ENCODE peak calls at places on chromosomes 4 and X, in six cellular contexts. One of them, this sample, is unnamed.

GRCh38 chr4:100977746-100978397 is 369.5 kb downstream of the PPP3CA start:
- DNase-seq in suprapubic skin: no peak
- DNase-seq in testis: no peak
- DNase-seq in tibial nerve: no peak
- DNase-seq in HCT116: no peak
- DNase-seq in ovary: no peak
- DNase-seq in this sample: no peak

GRCh38 chrX:10042055-10042454 is 74.9 kb downstream of the CLDN34 start:
- DNase-seq in suprapubic skin: no peak
- DNase-seq in testis: no peak
- DNase-seq in tibial nerve: no peak
- DNase-seq in HCT116: no peak
- DNase-seq in ovary: no peak
- DNase-seq in this sample: no peak

GRCh38 chr4:176274441-176274840 is 5.4 kb upstream of the ASB5 start:
- DNase-seq in suprapubic skin: no peak
- DNase-seq in testis: no peak
- DNase-seq in tibial nerve: no peak
- DNase-seq in HCT116: no peak
- DNase-seq in ovary: no peak
- DNase-seq in this sample: no peak

GRCh38 chr4:38180456-38180855 is 220.3 kb downstream of the PTTG2 start:
- DNase-seq in suprapubic skin: no peak
- DNase-seq in testis: no peak
- DNase-seq in tibial nerve: no peak
- DNase-seq in HCT116: no peak
- DNase-seq in ovary: no peak
- DNase-seq in this sample: no peak

GRCh38 chrX:10484683-10485247 is 135.6 kb downstream of the MID1 start:
- DNase-seq in suprapubic skin: no peak
- DNase-seq in testis: no peak
- DNase-seq in tibial nerve: no peak
- DNase-seq in HCT116: no peak
- DNase-seq in ovary: no peak
- DNase-seq in this sample: no peak

GRCh38 chr4:10492486-10492885 is 35.3 kb upstream of the ZNF518B start:
- DNase-seq in suprapubic skin: no peak
- DNase-seq in testis: peak
- DNase-seq in tibial nerve: no peak
- DNase-seq in HCT116: no peak
- DNase-seq in ovary: no peak
- DNase-seq in this sample: no peak

GRCh38 chr4:176839656-176840055 is 46.9 kb upstream of the VEGFC start:
- DNase-seq in suprapubic skin: no peak
- DNase-seq in testis: no peak
- DNase-seq in tibial nerve: no peak
- DNase-seq in HCT116: no peak
- DNase-seq in ovary: no peak
- DNase-seq in this sample: no peak

GRCh38 chr4:76753814-76754213 is 144.1 kb downstream of the SOWAHB start:
- DNase-seq in suprapubic skin: no peak
- DNase-seq in testis: no peak
- DNase-seq in tibial nerve: no peak
- DNase-seq in HCT116: no peak
- DNase-seq in ovary: no peak
- DNase-seq in this sample: no peak

GRCh38 chr4:73450398-73451004 is 14.5 kb downstream of the AFP start:
- DNase-seq in suprapubic skin: no peak
- DNase-seq in testis: no peak
- DNase-seq in tibial nerve: no peak
- DNase-seq in HCT116: no peak
- DNase-seq in ovary: peak
- DNase-seq in this sample: no peak

GRCh38 chrX:50579955-50580354 is 109.3 kb upstream of the DGKK start:
- DNase-seq in suprapubic skin: no peak
- DNase-seq in testis: peak
- DNase-seq in tibial nerve: no peak
- DNase-seq in HCT116: peak
- DNase-seq in ovary: no peak
- DNase-seq in this sample: no peak

GRCh38 chr4:40255722-40256281 is 59.0 kb downstream of the RHOH start:
- DNase-seq in suprapubic skin: no peak
- DNase-seq in testis: no peak
- DNase-seq in tibial nerve: no peak
- DNase-seq in HCT116: peak
- DNase-seq in ovary: no peak
- DNase-seq in this sample: no peak

GRCh38 chr4:147704846-147705245 is 20.9 kb upstream of the PRMT9 start:
- DNase-seq in suprapubic skin: no peak
- DNase-seq in testis: no peak
- DNase-seq in tibial nerve: no peak
- DNase-seq in HCT116: no peak
- DNase-seq in ovary: no peak
- DNase-seq in this sample: no peak

GRCh38 chrX:80807606-80808159 is 2.0 kb downstream of the BRWD3 start:
- DNase-seq in suprapubic skin: no peak
- DNase-seq in testis: no peak
- DNase-seq in tibial nerve: no peak
- DNase-seq in HCT116: no peak
- DNase-seq in ovary: no peak
- DNase-seq in this sample: no peak

GRCh38 chr4:20723019-20723418 is 22.8 kb downstream of the PACRGL start:
- DNase-seq in suprapubic skin: no peak
- DNase-seq in testis: no peak
- DNase-seq in tibial nerve: no peak
- DNase-seq in HCT116: no peak
- DNase-seq in ovary: no peak
- DNase-seq in this sample: no peak

GRCh38 chr4:8410641-8411271 is 29.8 kb downstream of the ACOX3 start:
- DNase-seq in suprapubic skin: no peak
- DNase-seq in testis: peak
- DNase-seq in tibial nerve: peak
- DNase-seq in HCT116: peak
- DNase-seq in ovary: peak
- DNase-seq in this sample: peak

GRCh38 chr4:94244829-94245185 is 37.1 kb downstream of the SMARCAD1 start:
- DNase-seq in suprapubic skin: no peak
- DNase-seq in testis: no peak
- DNase-seq in tibial nerve: no peak
- DNase-seq in HCT116: no peak
- DNase-seq in ovary: no peak
- DNase-seq in this sample: no peak

GRCh38 chr4:118740869-118741268 is 55.7 kb downstream of the METTL14 start:
- DNase-seq in suprapubic skin: no peak
- DNase-seq in testis: no peak
- DNase-seq in tibial nerve: no peak
- DNase-seq in HCT116: peak
- DNase-seq in ovary: no peak
- DNase-seq in this sample: no peak

GRCh38 chrX:7351946-7352345 is 204.0 kb upstream of the PUDP start:
- DNase-seq in suprapubic skin: no peak
- DNase-seq in testis: no peak
- DNase-seq in tibial nerve: no peak
- DNase-seq in HCT116: no peak
- DNase-seq in ovary: no peak
- DNase-seq in this sample: no peak

GRCh38 chr4:19700951-19701350 is 550.8 kb upstream of the SLIT2 start:
- DNase-seq in suprapubic skin: no peak
- DNase-seq in testis: no peak
- DNase-seq in tibial nerve: no peak
- DNase-seq in HCT116: no peak
- DNase-seq in ovary: no peak
- DNase-seq in this sample: no peak

GRCh38 chrX:20686256-20686655 is 419.5 kb upstream of the RPS6KA3 start:
- DNase-seq in suprapubic skin: no peak
- DNase-seq in testis: no peak
- DNase-seq in tibial nerve: no peak
- DNase-seq in HCT116: no peak
- DNase-seq in ovary: no peak
- DNase-seq in this sample: no peak

GRCh38 chr4:2741626-2742025 is 14.5 kb downstream of the TNIP2 start:
- DNase-seq in suprapubic skin: no peak
- DNase-seq in testis: no peak
- DNase-seq in tibial nerve: no peak
- DNase-seq in HCT116: no peak
- DNase-seq in ovary: no peak
- DNase-seq in this sample: no peak

GRCh38 chr4:827209-828081 is 1.5 kb upstream of the CPLX1 start:
- DNase-seq in suprapubic skin: peak
- DNase-seq in testis: no peak
- DNase-seq in tibial nerve: no peak
- DNase-seq in HCT116: no peak
- DNase-seq in ovary: no peak
- DNase-seq in this sample: no peak

GRCh38 chr4:147864591-147864990 is 132.7 kb downstream of the ARHGAP10 start:
- DNase-seq in suprapubic skin: no peak
- DNase-seq in testis: no peak
- DNase-seq in tibial nerve: no peak
- DNase-seq in HCT116: no peak
- DNase-seq in ovary: no peak
- DNase-seq in this sample: no peak

GRCh38 chrX:115467961-115468360 is 93.0 kb upstream of the PLS3 start:
- DNase-seq in suprapubic skin: no peak
- DNase-seq in testis: no peak
- DNase-seq in tibial nerve: no peak
- DNase-seq in HCT116: no peak
- DNase-seq in ovary: no peak
- DNase-seq in this sample: no peak

GRCh38 chrX:130771230-130771629 is 131.8 kb downstream of the ENOX2 start:
- DNase-seq in suprapubic skin: no peak
- DNase-seq in testis: no peak
- DNase-seq in tibial nerve: no peak
- DNase-seq in HCT116: no peak
- DNase-seq in ovary: no peak
- DNase-seq in this sample: no peak

GRCh38 chrX:115400960-115401359 is 111.4 kb downstream of the LUZP4 start:
- DNase-seq in suprapubic skin: no peak
- DNase-seq in testis: no peak
- DNase-seq in tibial nerve: no peak
- DNase-seq in HCT116: no peak
- DNase-seq in ovary: no peak
- DNase-seq in this sample: no peak

GRCh38 chr4:169340834-169341233 is 70.1 kb upstream of the SH3RF1 start:
- DNase-seq in suprapubic skin: no peak
- DNase-seq in testis: no peak
- DNase-seq in tibial nerve: no peak
- DNase-seq in HCT116: no peak
- DNase-seq in ovary: no peak
- DNase-seq in this sample: no peak

GRCh38 chr4:2831611-2832308 is 11.9 kb upstream of the ADD1 start:
- DNase-seq in suprapubic skin: no peak
- DNase-seq in testis: no peak
- DNase-seq in tibial nerve: peak
- DNase-seq in HCT116: no peak
- DNase-seq in ovary: no peak
- DNase-seq in this sample: no peak

GRCh38 chr4:113328514-113328913 is 279.1 kb downstream of the ANK2 start:
- DNase-seq in suprapubic skin: no peak
- DNase-seq in testis: peak
- DNase-seq in tibial nerve: no peak
- DNase-seq in HCT116: no peak
- DNase-seq in ovary: no peak
- DNase-seq in this sample: peak
- TF ChIP-seq CTCF in suprapubic skin: no peak
- TF ChIP-seq CTCF in testis: peak
- TF ChIP-seq CTCF in tibial nerve: no peak
- TF ChIP-seq CTCF in HCT116: peak
- TF ChIP-seq CTCF in ovary: no peak
- TF ChIP-seq CTCF in this sample: no peak

GRCh38 chr4:54063737-54064316 is 578 bp downstream of the CHIC2 start:
- DNase-seq in suprapubic skin: peak
- DNase-seq in testis: peak
- DNase-seq in tibial nerve: no peak
- DNase-seq in HCT116: no peak
- DNase-seq in ovary: peak
- DNase-seq in this sample: peak

GRCh38 chr4:54063224-54063623 is 1.2 kb downstream of the CHIC2 start:
- DNase-seq in suprapubic skin: no peak
- DNase-seq in testis: no peak
- DNase-seq in tibial nerve: no peak
- DNase-seq in HCT116: no peak
- DNase-seq in ovary: no peak
- DNase-seq in this sample: no peak

GRCh38 chr4:54066088-54066415 is 1.6 kb upstream of the CHIC2 start:
- DNase-seq in suprapubic skin: no peak
- DNase-seq in testis: no peak
- DNase-seq in tibial nerve: no peak
- DNase-seq in HCT116: no peak
- DNase-seq in ovary: no peak
- DNase-seq in this sample: no peak

GRCh38 chr4:54065282-54066087 is 1.1 kb upstream of the CHIC2 start:
- DNase-seq in suprapubic skin: no peak
- DNase-seq in testis: peak
- DNase-seq in tibial nerve: no peak
- DNase-seq in HCT116: no peak
- DNase-seq in ovary: no peak
- DNase-seq in this sample: no peak

GRCh38 chr4:54064317-54065275 is at the start of gene CHIC2:
- DNase-seq in suprapubic skin: peak
- DNase-seq in testis: peak
- DNase-seq in tibial nerve: peak
- DNase-seq in HCT116: peak
- DNase-seq in ovary: peak
- DNase-seq in this sample: peak
- TF ChIP-seq POLR2A in suprapubic skin: peak
- TF ChIP-seq POLR2A in testis: peak
- TF ChIP-seq POLR2A in tibial nerve: peak
- TF ChIP-seq POLR2A in HCT116: peak
- TF ChIP-seq POLR2A in ovary: peak
- TF ChIP-seq POLR2A in this sample: peak

GRCh38 chrX:126137899-126138298 is 28.2 kb downstream of the DCAF12L2 start:
- DNase-seq in suprapubic skin: no peak
- DNase-seq in testis: peak
- DNase-seq in tibial nerve: no peak
- DNase-seq in HCT116: no peak
- DNase-seq in ovary: no peak
- DNase-seq in this sample: no peak
- TF ChIP-seq CTCF in suprapubic skin: no peak
- TF ChIP-seq CTCF in testis: peak
- TF ChIP-seq CTCF in tibial nerve: no peak
- TF ChIP-seq CTCF in HCT116: no peak
- TF ChIP-seq CTCF in ovary: no peak
- TF ChIP-seq CTCF in this sample: no peak

GRCh38 chrX:40172169-40172979 is 74.6 kb upstream of the BCOR start:
- DNase-seq in suprapubic skin: no peak
- DNase-seq in testis: peak
- DNase-seq in tibial nerve: no peak
- DNase-seq in HCT116: no peak
- DNase-seq in ovary: peak
- DNase-seq in this sample: peak
- TF ChIP-seq POLR2A in suprapubic skin: no peak
- TF ChIP-seq POLR2A in testis: no peak
- TF ChIP-seq POLR2A in tibial nerve: no peak
- TF ChIP-seq POLR2A in HCT116: no peak
- TF ChIP-seq POLR2A in ovary: no peak
- TF ChIP-seq POLR2A in this sample: no peak